ENCODE peak calls at places on chromosomes 11 and 22, in eight cellular contexts. H is tibial nerve; V is MM.1S; R is KBM-7; C is mucosa of descending colon; J is lung microvascular endothelial cell; D is CD4-positive, CD25-positive, alpha-beta regulatory T cell; G is A172. Q is an unnamed sample.

GRCh38 chr11:83816572-83817187 is 530.5 kb upstream of the CCDC90B start:
- DNase-seq in J (peak; percentile 22), D (no peak), H (no peak), G (peak; percentile 22), C (no peak), V (peak; percentile 53), R (peak; percentile 10), Q (peak; percentile 38)

GRCh38 chr11:75352417-75353206 is 1.2 kb upstream of the ARRB1 start:
- DNase-seq in J (no peak), H (no peak), G (no peak), C (peak; percentile 25), V (no peak), D (no peak), R (no peak), Q (no peak)

GRCh38 chr22:32355760-32356159 is 1.9 kb upstream of the RFPL3 start:
- DNase-seq in G (no peak), H (no peak), J (no peak), C (no peak), V (no peak), R (no peak), D (no peak), Q (no peak)

GRCh38 chr11:24155792-24156191 is 341.1 kb upstream of the LUZP2 start:
- DNase-seq in C (no peak), R (no peak), J (no peak), G (no peak), V (no peak), H (no peak), D (no peak), Q (no peak)

GRCh38 chr11:112965601-112966125 is 4.4 kb downstream of the NCAM1 start:
- DNase-seq in V (no peak), H (no peak), D (no peak), C (no peak), R (no peak), J (no peak), G (no peak), Q (peak; percentile 21)

GRCh38 chr22:17536269-17536668 is 27.0 kb upstream of the SLC25A18 start:
- DNase-seq in V (no peak), D (no peak), H (no peak), R (no peak), C (no peak), G (peak; percentile 33), J (no peak), Q (no peak)

GRCh38 chr11:33645686-33646085 is 54.9 kb downstream of the C11orf91 start:
- DNase-seq in G (no peak), V (no peak), C (no peak), D (no peak), H (no peak), J (no peak), R (no peak), Q (no peak)

GRCh38 chr11:2390871-2391662 is 9.5 kb upstream of the TSSC4 start:
- DNase-seq in C (no peak), V (no peak), H (no peak), R (no peak), J (peak; percentile 31), D (no peak), G (peak; percentile 97), Q (peak; percentile 50)

GRCh38 chr11:59283825-59284772 is 71.4 kb upstream of the MPEG1 start:
- DNase-seq in G (peak; percentile 27), R (peak; percentile 76), H (peak; percentile 71), C (no peak), V (peak; percentile 67), D (peak; percentile 54), J (peak; percentile 58), Q (peak; percentile 60)

GRCh38 chr22:23053051-23053707 is 17.1 kb upstream of the GNAZ start:
- DNase-seq in D (no peak), C (no peak), H (no peak), G (no peak), J (no peak), V (no peak), R (no peak), Q (no peak)